ENCODE peak calls at places on chromosomes 12 and 14, in nine cellular contexts. G, C, B, X, W, L, Y, I and V are unnamed samples.

GRCh38 chr14:67892466-67893120 is 73.0 kb downstream of the RAD51B start:
- DNase-seq in L (no peak), B (no peak), G (no peak), W (no peak), I (no peak), C (no peak), Y (no peak), X (no peak), V (no peak)

GRCh38 chr12:47935196-47935595 is 28.2 kb upstream of the TMEM106C start:
- DNase-seq in C (no peak), W (no peak), B (peak), L (peak), X (no peak), G (peak), Y (peak), I (peak), V (no peak)

GRCh38 chr12:111160350-111161142 is 208.3 kb downstream of the PHETA1 start:
- DNase-seq in G (no peak), Y (no peak), L (no peak), C (no peak), B (no peak), I (no peak), X (no peak), W (no peak), V (no peak)

GRCh38 chr14:56061051-56061450 is 57.2 kb upstream of the PELI2 start:
- DNase-seq in L (no peak), C (no peak), W (no peak), G (no peak), B (no peak), I (no peak), X (no peak), Y (no peak), V (no peak)

GRCh38 chr14:101459392-101459900 is 101.8 kb upstream of the DIO3 start:
- DNase-seq in X (no peak), C (no peak), I (no peak), W (no peak), G (no peak), B (no peak), Y (no peak), L (no peak), V (no peak)

GRCh38 chr12:72337382-72337781 is 65.2 kb downstream of the TRHDE start:
- DNase-seq in B (no peak), C (no peak), L (no peak), G (no peak), X (no peak), Y (no peak), I (no peak), W (no peak), V (no peak)

GRCh38 chr12:31228811-31229792 is 96.8 kb downstream of the SINHCAF start:
- DNase-seq in B (no peak), G (peak), I (no peak), W (no peak), X (no peak), Y (no peak), C (no peak), L (no peak), V (peak)

GRCh38 chr14:94888108-94888507 is 118.2 kb upstream of the GSC start:
- DNase-seq in B (no peak), C (no peak), Y (no peak), L (no peak), X (no peak), W (no peak), G (no peak), I (no peak), V (peak)

GRCh38 chr14:64937176-64937820 is 5.2 kb downstream of the GPX2 start:
- DNase-seq in B (peak), C (no peak), G (no peak), L (peak), I (peak), W (no peak), Y (no peak), X (no peak), V (no peak)

GRCh38 chr14:68709007-68709406 is 83.9 kb downstream of the ZFP36L1 start:
- DNase-seq in W (no peak), Y (no peak), X (no peak), C (no peak), G (no peak), I (no peak), B (no peak), L (no peak), V (no peak)

GRCh38 chr12:44858456-44858855 is 17.7 kb downstream of the NELL2 start:
- DNase-seq in W (no peak), I (no peak), G (no peak), X (no peak), C (no peak), Y (no peak), L (no peak), B (no peak), V (no peak)

GRCh38 chr12:15155271-15155670 is 65.9 kb downstream of the RERG start:
- DNase-seq in L (no peak), B (no peak), I (no peak), G (no peak), C (no peak), X (no peak), Y (no peak), W (no peak), V (no peak)

GRCh38 chr14:72898448-72898847 is 4.5 kb upstream of the DPF3 start:
- DNase-seq in W (no peak), B (no peak), X (no peak), Y (no peak), I (no peak), G (no peak), L (no peak), C (no peak), V (no peak)

GRCh38 chr14:89417111-89417468 is at the start of gene FOXN3:
- DNase-seq in X (peak), Y (peak), G (peak), B (peak), L (peak), I (peak), C (peak), W (peak), V (peak)

GRCh38 chr12:114238808-114239207 is 167.1 kb downstream of the TBX5 start:
- DNase-seq in B (peak), G (peak), I (no peak), L (no peak), Y (no peak), W (no peak), C (no peak), X (no peak), V (peak)

GRCh38 chr12:111297703-111298426 is 71.0 kb downstream of the PHETA1 start:
- DNase-seq in W (no peak), B (no peak), G (no peak), Y (no peak), X (no peak), C (no peak), L (no peak), I (no peak), V (no peak)

GRCh38 chr12:100326208-100326607 is 30.7 kb upstream of the SLC17A8 start:
- DNase-seq in B (no peak), L (no peak), G (no peak), W (no peak), Y (no peak), I (no peak), X (no peak), C (no peak), V (no peak)

GRCh38 chr14:99603471-99603933 is 505 bp downstream of the CCDC85C start:
- DNase-seq in B (peak), Y (no peak), W (peak), G (no peak), L (no peak), I (no peak), X (no peak), C (no peak), V (peak)

GRCh38 chr12:75641031-75641780 is 129.8 kb upstream of the KRR1 start:
- DNase-seq in G (peak), L (no peak), Y (peak), B (peak), I (peak), C (no peak), X (no peak), W (peak), V (peak)